ENCODE peak calls at places on chromosome 20, in nine cellular contexts. H is NCI-H69; D is immature natural killer cell; K is ELR; P is AG10803; A is heart right ventricle; I is activated naive CD8-positive, alpha-beta T cell treated with anti-CD3 and anti-CD28 coated beads, Interleukin-2, amount 50 U/mL, for 24 hours; R is D341Med; C is fibroblast of the aortic adventitia. Z is an unnamed sample.

GRCh38 chr20:14444106-14444505 is 106.7 kb upstream of the FLRT3 start:
- DNase-seq in A (no peak), R (no peak), P (no peak), C (peak; percentile 14), I (no peak), D (no peak), H (no peak), K (no peak), Z (no peak)

GRCh38 chr20:45946149-45946970 is 11.9 kb downstream of the PCIF1 start:
- DNase-seq in P (peak; percentile 71), K (peak; percentile 87), R (no peak), A (no peak), D (peak; percentile 92), H (no peak), C (peak; percentile 80), I (peak; percentile 52), Z (peak; percentile 73)

GRCh38 chr20:982754-983153 is 19.4 kb downstream of the RSPO4 start:
- DNase-seq in D (no peak), I (no peak), A (no peak), H (no peak), K (no peak), R (no peak), P (no peak), C (no peak), Z (no peak)

GRCh38 chr20:48295445-48295903 is 510.2 kb upstream of the SULF2 start:
- DNase-seq in A (peak; percentile 33), K (peak; percentile 98), H (peak; percentile 5), R (no peak), D (no peak), C (peak; percentile 98), I (no peak), P (peak; percentile 95), Z (peak; percentile 87)

GRCh38 chr20:1949711-1950110 is 44.1 kb downstream of the PDYN start:
- DNase-seq in K (no peak), R (no peak), H (peak; percentile 27), I (no peak), D (no peak), A (no peak), P (no peak), C (no peak), Z (no peak)

GRCh38 chr20:47825011-47825762 is 39.9 kb upstream of the SULF2 start:
- DNase-seq in K (no peak), A (no peak), D (no peak), C (no peak), I (no peak), P (no peak), H (peak; percentile 61), R (no peak), Z (no peak)

GRCh38 chr20:24497851-24498250 is 28.4 kb downstream of the SYNDIG1 start:
- DNase-seq in I (no peak), D (no peak), K (peak; percentile 23), C (peak; percentile 58), R (no peak), A (no peak), P (no peak), H (peak; percentile 84), Z (no peak)

GRCh38 chr20:10278416-10278815 is 59.8 kb downstream of the SNAP25 start:
- DNase-seq in A (no peak), D (no peak), I (no peak), P (no peak), K (no peak), H (no peak), R (no peak), C (no peak), Z (no peak)

GRCh38 chr20:50731930-50732690 is 730 bp downstream of the PARD6B start:
- DNase-seq in C (no peak), K (no peak), H (peak; percentile 43), I (no peak), D (peak; percentile 2), A (no peak), P (no peak), R (no peak), Z (no peak)

GRCh38 chr20:32984196-32984595 is 20.0 kb downstream of the SUN5 start:
- DNase-seq in H (no peak), C (no peak), R (no peak), D (no peak), I (no peak), A (no peak), P (no peak), K (no peak), Z (no peak)

GRCh38 chr20:10637062-10637559 is 36.7 kb downstream of the JAG1 start:
- DNase-seq in C (peak; percentile 78), H (peak; percentile 53), K (no peak), A (no peak), R (no peak), I (no peak), P (peak; percentile 65), D (no peak), Z (no peak)

GRCh38 chr20:20079102-20079784 is 26.9 kb downstream of the CFAP61 start:
- DNase-seq in I (no peak), C (no peak), H (peak; percentile 89), A (no peak), K (no peak), R (no peak), D (no peak), P (no peak), Z (no peak)

GRCh38 chr20:43590036-43590391 is 723 bp upstream of the IFT52 start:
- DNase-seq in K (peak; percentile 24), H (peak; percentile 65), C (no peak), I (peak; percentile 14), A (peak; percentile 10), D (no peak), R (peak; percentile 48), P (no peak), Z (peak; percentile 5)

GRCh38 chr20:32560989-32561830 is 23.9 kb downstream of the NOL4L start:
- DNase-seq in H (peak; percentile 94), A (no peak), K (no peak), P (no peak), C (peak; percentile 31), D (peak; percentile 71), R (peak; percentile 84), I (peak; percentile 53), Z (no peak)

GRCh38 chr20:5797843-5798462 is 47.8 kb downstream of the SHLD1 start:
- DNase-seq in P (no peak), C (no peak), A (no peak), D (no peak), R (no peak), I (no peak), K (no peak), H (peak; percentile 9), Z (no peak)

Z was measured in HT1080.